ENCODE peak calls at places on chromosomes 12 and 14, in six cellular contexts. One of them, this sample, is unnamed. For H3K9me3, the result is how much of the 10 kb centered on the place peaks cover.

GRCh38 chr12:117472983-117473382 is 111.6 kb upstream of the NOS1 start:
- DNase-seq in fibroblast of lung: no peak
- DNase-seq in A549: peak
- DNase-seq in mucosa of descending colon: peak
- DNase-seq in thoracic aorta: no peak
- DNase-seq in adrenal gland: peak
- DNase-seq in this sample: peak

GRCh38 chr12:19744760-19745218 is 305.5 kb downstream of the AEBP2 start:
- DNase-seq in fibroblast of lung: peak
- DNase-seq in A549: peak
- DNase-seq in mucosa of descending colon: no peak
- DNase-seq in thoracic aorta: no peak
- DNase-seq in adrenal gland: no peak
- DNase-seq in this sample: no peak

GRCh38 chr12:132282950-132283771 is 46.2 kb downstream of the GALNT9 start:
- DNase-seq in fibroblast of lung: no peak
- DNase-seq in A549: no peak
- DNase-seq in mucosa of descending colon: no peak
- DNase-seq in thoracic aorta: no peak
- DNase-seq in adrenal gland: no peak
- DNase-seq in this sample: no peak

GRCh38 chr12:48937170-48937569 is 11.9 kb upstream of the FKBP11 start:
- DNase-seq in fibroblast of lung: no peak
- DNase-seq in A549: peak
- DNase-seq in mucosa of descending colon: no peak
- DNase-seq in thoracic aorta: no peak
- DNase-seq in adrenal gland: no peak
- DNase-seq in this sample: peak

GRCh38 chr12:80186727-80187217 is 87.4 kb downstream of the OTOGL start:
- DNase-seq in fibroblast of lung: peak
- DNase-seq in A549: peak
- DNase-seq in mucosa of descending colon: peak
- DNase-seq in thoracic aorta: peak
- DNase-seq in adrenal gland: peak
- DNase-seq in this sample: peak

GRCh38 chr12:80861636-80862378 is 75.9 kb downstream of the LIN7A start:
- DNase-seq in fibroblast of lung: peak
- DNase-seq in A549: no peak
- DNase-seq in mucosa of descending colon: no peak
- DNase-seq in thoracic aorta: no peak
- DNase-seq in adrenal gland: no peak
- DNase-seq in this sample: no peak

GRCh38 chr14:105389534-105389933 is 8.8 kb upstream of the TEX22 start:
- DNase-seq in fibroblast of lung: no peak
- DNase-seq in A549: no peak
- DNase-seq in mucosa of descending colon: no peak
- DNase-seq in thoracic aorta: no peak
- DNase-seq in adrenal gland: no peak
- DNase-seq in this sample: no peak

GRCh38 chr14:29419736-29420135 is 507.9 kb downstream of the PRKD1 start:
- DNase-seq in fibroblast of lung: no peak
- DNase-seq in A549: no peak
- DNase-seq in mucosa of descending colon: no peak
- DNase-seq in thoracic aorta: no peak
- DNase-seq in adrenal gland: no peak
- DNase-seq in this sample: no peak

GRCh38 chr12:123801573-123802178 is 39.6 kb downstream of the DNAH10 start:
- DNase-seq in fibroblast of lung: peak
- DNase-seq in A549: peak
- DNase-seq in mucosa of descending colon: no peak
- DNase-seq in thoracic aorta: no peak
- DNase-seq in adrenal gland: no peak
- DNase-seq in this sample: peak

GRCh38 chr12:52029686-52030085 is 21.6 kb upstream of the NR4A1 start:
- DNase-seq in fibroblast of lung: no peak
- DNase-seq in A549: peak
- DNase-seq in mucosa of descending colon: no peak
- DNase-seq in thoracic aorta: no peak
- DNase-seq in adrenal gland: no peak
- DNase-seq in this sample: peak

GRCh38 chr14:68367444-68368014 is 425.3 kb downstream of the ZFP36L1 start:
- DNase-seq in fibroblast of lung: peak
- DNase-seq in A549: no peak
- DNase-seq in mucosa of descending colon: no peak
- DNase-seq in thoracic aorta: no peak
- DNase-seq in adrenal gland: no peak
- DNase-seq in this sample: no peak

GRCh38 chr12:74963867-74964331 is 245.7 kb downstream of the KCNC2 start:
- DNase-seq in fibroblast of lung: no peak
- DNase-seq in A549: peak
- DNase-seq in mucosa of descending colon: no peak
- DNase-seq in thoracic aorta: no peak
- DNase-seq in adrenal gland: no peak
- DNase-seq in this sample: no peak

GRCh38 chr12:54357802-54358619 is 6.3 kb downstream of the GPR84 start:
- DNase-seq in fibroblast of lung: peak
- DNase-seq in A549: no peak
- DNase-seq in mucosa of descending colon: no peak
- DNase-seq in thoracic aorta: no peak
- DNase-seq in adrenal gland: no peak
- DNase-seq in this sample: peak

GRCh38 chr14:79986251-79986650 is 225.1 kb downstream of the DIO2 start:
- DNase-seq in fibroblast of lung: no peak
- DNase-seq in A549: no peak
- DNase-seq in mucosa of descending colon: no peak
- DNase-seq in thoracic aorta: no peak
- DNase-seq in adrenal gland: no peak
- DNase-seq in this sample: no peak

GRCh38 chr12:112513496-112513895 is 94.7 kb downstream of the PTPN11 start:
- DNase-seq in fibroblast of lung: no peak
- DNase-seq in A549: no peak
- DNase-seq in mucosa of descending colon: no peak
- DNase-seq in thoracic aorta: no peak
- DNase-seq in adrenal gland: no peak
- DNase-seq in this sample: no peak

GRCh38 chr12:116459011-116459410 is 100.2 kb upstream of the MAP1LC3B2 start:
- DNase-seq in fibroblast of lung: no peak
- DNase-seq in A549: no peak
- DNase-seq in mucosa of descending colon: no peak
- DNase-seq in thoracic aorta: no peak
- DNase-seq in adrenal gland: no peak
- DNase-seq in this sample: no peak

GRCh38 chr12:22408605-22409004 is 74.1 kb upstream of the ST8SIA1 start:
- DNase-seq in fibroblast of lung: no peak
- DNase-seq in A549: no peak
- DNase-seq in mucosa of descending colon: no peak
- DNase-seq in thoracic aorta: no peak
- DNase-seq in adrenal gland: no peak
- DNase-seq in this sample: no peak

GRCh38 chr12:81284137-81284536 is 206.3 kb downstream of the ACSS3 start:
- DNase-seq in fibroblast of lung: peak
- DNase-seq in A549: no peak
- DNase-seq in mucosa of descending colon: no peak
- DNase-seq in thoracic aorta: no peak
- DNase-seq in adrenal gland: no peak
- DNase-seq in this sample: peak

GRCh38 chr14:74945852-74946658 is 9.3 kb downstream of the PGF start:
- DNase-seq in fibroblast of lung: peak
- DNase-seq in A549: peak
- DNase-seq in mucosa of descending colon: peak
- DNase-seq in thoracic aorta: peak
- DNase-seq in adrenal gland: peak
- DNase-seq in this sample: peak
- H3K4me3 ChIP-seq in fibroblast of lung: no peak
- H3K4me3 ChIP-seq in A549: no peak
- H3K4me3 ChIP-seq in mucosa of descending colon: no peak
- H3K4me3 ChIP-seq in thoracic aorta: peak
- H3K4me3 ChIP-seq in adrenal gland: no peak
- H3K4me3 ChIP-seq in this sample: no peak

DNA sequence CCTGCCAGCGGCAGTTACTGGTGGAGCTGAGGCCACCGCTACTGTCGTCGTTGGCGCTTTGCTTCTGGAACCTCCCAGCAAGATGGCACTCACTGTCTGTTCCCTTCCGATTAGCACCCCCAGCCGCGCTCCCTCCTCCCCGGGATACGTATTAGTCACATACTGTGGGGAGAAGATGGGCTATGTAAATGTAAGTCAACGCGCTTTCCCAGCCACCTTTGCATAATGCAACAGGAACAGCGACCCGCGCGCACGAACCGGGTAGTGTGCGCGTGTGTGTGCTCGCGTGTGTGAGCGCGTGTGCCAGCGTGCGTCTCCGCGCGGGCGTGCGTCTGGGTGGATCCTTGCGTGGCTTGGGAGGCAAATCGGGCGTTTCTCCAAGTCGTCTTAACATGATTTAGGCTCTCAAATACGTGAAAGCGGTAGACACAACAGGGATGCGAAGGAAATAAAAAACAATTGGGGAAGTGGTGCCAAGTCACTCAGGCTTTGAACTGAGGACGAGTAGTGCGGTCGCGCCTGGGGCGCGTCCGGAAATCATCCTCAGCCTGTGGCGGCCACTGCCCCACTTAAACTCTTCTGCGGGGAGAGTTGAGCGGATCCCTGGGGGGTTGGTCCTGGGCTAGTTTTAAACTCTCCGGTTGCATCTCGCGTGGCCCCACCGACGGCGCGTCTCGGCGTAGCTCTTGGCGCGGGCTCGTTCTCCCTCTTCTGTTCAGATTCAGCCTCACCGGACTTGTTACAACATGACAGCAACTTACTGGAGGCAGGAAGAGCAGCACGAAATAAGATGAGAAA is 1.8 kb downstream of the FLRT2 start:
- DNase-seq in fibroblast of lung: peak
- DNase-seq in A549: peak
- DNase-seq in mucosa of descending colon: peak
- DNase-seq in thoracic aorta: no peak
- DNase-seq in adrenal gland: peak
- DNase-seq in this sample: peak
- TF ChIP-seq CTCF in fibroblast of lung: peak
- TF ChIP-seq CTCF in A549: peak
- TF ChIP-seq CTCF in mucosa of descending colon: no peak
- TF ChIP-seq CTCF in thoracic aorta: no peak
- TF ChIP-seq CTCF in adrenal gland: no peak
- TF ChIP-seq CTCF in this sample: peak

GRCh38 chr14:73602994-73603393 is 9.3 kb upstream of the ACOT6 start:
- DNase-seq in fibroblast of lung: no peak
- DNase-seq in A549: no peak
- DNase-seq in mucosa of descending colon: no peak
- DNase-seq in thoracic aorta: no peak
- DNase-seq in adrenal gland: no peak
- DNase-seq in this sample: no peak
- H3K9me3 ChIP-seq in fibroblast of lung: under half
- H3K9me3 ChIP-seq in A549: under half
- H3K9me3 ChIP-seq in mucosa of descending colon: under half
- H3K9me3 ChIP-seq in thoracic aorta: under half
- H3K9me3 ChIP-seq in adrenal gland: under half
- H3K9me3 ChIP-seq in this sample: under half

GRCh38 chr14:81366259-81366658 is 33.9 kb downstream of the STON2 start:
- DNase-seq in fibroblast of lung: peak
- DNase-seq in A549: peak
- DNase-seq in mucosa of descending colon: no peak
- DNase-seq in thoracic aorta: no peak
- DNase-seq in adrenal gland: no peak
- DNase-seq in this sample: no peak

GRCh38 chr14:81366884-81367283 is 33.2 kb downstream of the STON2 start:
- DNase-seq in fibroblast of lung: no peak
- DNase-seq in A549: no peak
- DNase-seq in mucosa of descending colon: no peak
- DNase-seq in thoracic aorta: no peak
- DNase-seq in adrenal gland: no peak
- DNase-seq in this sample: no peak

GRCh38 chr14:81363746-81364400 is 36.3 kb downstream of the STON2 start:
- DNase-seq in fibroblast of lung: no peak
- DNase-seq in A549: no peak
- DNase-seq in mucosa of descending colon: no peak
- DNase-seq in thoracic aorta: no peak
- DNase-seq in adrenal gland: no peak
- DNase-seq in this sample: peak
- H3K4me3 ChIP-seq in fibroblast of lung: peak
- H3K4me3 ChIP-seq in A549: no peak
- H3K4me3 ChIP-seq in mucosa of descending colon: no peak
- H3K4me3 ChIP-seq in thoracic aorta: no peak
- H3K4me3 ChIP-seq in adrenal gland: no peak
- H3K4me3 ChIP-seq in this sample: peak

GRCh38 chr14:23008836-23009235 is 1.1 kb downstream of the C14orf93 start:
- DNase-seq in fibroblast of lung: peak
- DNase-seq in A549: no peak
- DNase-seq in mucosa of descending colon: no peak
- DNase-seq in thoracic aorta: no peak
- DNase-seq in adrenal gland: no peak
- DNase-seq in this sample: peak

GRCh38 chr14:23006544-23007419 is 3.2 kb downstream of the C14orf93 start:
- DNase-seq in fibroblast of lung: peak
- DNase-seq in A549: peak
- DNase-seq in mucosa of descending colon: peak
- DNase-seq in thoracic aorta: peak
- DNase-seq in adrenal gland: peak
- DNase-seq in this sample: peak

GRCh38 chr14:23009483-23009938 is 432 bp downstream of the C14orf93 start:
- DNase-seq in fibroblast of lung: no peak
- DNase-seq in A549: no peak
- DNase-seq in mucosa of descending colon: peak
- DNase-seq in thoracic aorta: no peak
- DNase-seq in adrenal gland: no peak
- DNase-seq in this sample: no peak

GRCh38 chr14:23013056-23014054 is 3.4 kb upstream of the C14orf93 start:
- DNase-seq in fibroblast of lung: no peak
- DNase-seq in A549: no peak
- DNase-seq in mucosa of descending colon: no peak
- DNase-seq in thoracic aorta: no peak
- DNase-seq in adrenal gland: no peak
- DNase-seq in this sample: no peak

GRCh38 chr14:23009939-23010718 is at the start of gene C14orf93:
- DNase-seq in fibroblast of lung: peak
- DNase-seq in A549: peak
- DNase-seq in mucosa of descending colon: peak
- DNase-seq in thoracic aorta: no peak
- DNase-seq in adrenal gland: peak
- DNase-seq in this sample: peak
- TF ChIP-seq CTCF in fibroblast of lung: no peak
- TF ChIP-seq CTCF in A549: no peak
- TF ChIP-seq CTCF in mucosa of descending colon: no peak
- TF ChIP-seq CTCF in thoracic aorta: no peak
- TF ChIP-seq CTCF in adrenal gland: no peak
- TF ChIP-seq CTCF in this sample: no peak

GRCh38 chr12:34377243-34378035 is 355.1 kb downstream of the ALG10 start:
- DNase-seq in fibroblast of lung: no peak
- DNase-seq in A549: no peak
- DNase-seq in mucosa of descending colon: no peak
- DNase-seq in thoracic aorta: no peak
- DNase-seq in adrenal gland: no peak
- DNase-seq in this sample: no peak
- H3K9me3 ChIP-seq in fibroblast of lung: under half
- H3K9me3 ChIP-seq in A549: under half
- H3K9me3 ChIP-seq in mucosa of descending colon: half or more
- H3K9me3 ChIP-seq in thoracic aorta: under half
- H3K9me3 ChIP-seq in adrenal gland: under half
- H3K9me3 ChIP-seq in this sample: under half

This sample was measured in A673.